ENCODE peak calls at places on chromosomes 5 and 9, in eight cellular contexts. D, S, K, P, L, Z, O and R are unnamed samples.
A peak's percentile ranks its signal among the peaks of the same experiment; 100 is the strongest.

GRCh38 chr9:93592389-93593021 is 16.1 kb downstream of the PHF2 start:
- DNase-seq in D (no peak), S (no peak), K (no peak), P (peak; percentile 58), L (no peak), Z (no peak), O (no peak), R (no peak)

GRCh38 chr9:12819436-12820185 is 44.8 kb downstream of the LURAP1L start:
- DNase-seq in D (no peak), S (no peak), K (peak; percentile 4), P (peak; percentile 53), L (peak; percentile 8), Z (no peak), O (no peak), R (no peak)

GRCh38 chr5:126020770-126021169 is 402.4 kb upstream of the GRAMD2B start:
- DNase-seq in D (no peak), S (no peak), K (no peak), P (no peak), L (no peak), Z (no peak), O (no peak), R (no peak)

GRCh38 chr5:19266791-19267190 is 721.2 kb downstream of the CDH18 start:
- DNase-seq in D (no peak), S (no peak), K (no peak), P (no peak), L (no peak), Z (no peak), O (no peak), R (no peak)

GRCh38 chr5:72109625-72110024 is 2.4 kb downstream of the MAP1B start:
- DNase-seq in D (no peak), S (no peak), K (peak; percentile 50), P (no peak), L (no peak), Z (no peak), O (peak; percentile 54), R (no peak)

GRCh38 chr9:37198034-37198718 is 77.8 kb downstream of the ZCCHC7 start:
- DNase-seq in D (no peak), S (no peak), K (no peak), P (no peak), L (no peak), Z (no peak), O (no peak), R (no peak)

GRCh38 chr5:113243349-113243664 is 191.5 kb downstream of the TSSK1B start:
- DNase-seq in D (no peak), S (no peak), K (no peak), P (no peak), L (no peak), Z (no peak), O (no peak), R (no peak)

GRCh38 chr9:115517335-115518075 is 399.5 kb upstream of the TNC start:
- DNase-seq in D (no peak), S (no peak), K (no peak), P (no peak), L (no peak), Z (no peak), O (no peak), R (no peak)

GRCh38 chr5:33409435-33410146 is 31.2 kb upstream of the TARS1 start:
- DNase-seq in D (no peak), S (no peak), K (no peak), P (peak; percentile 7), L (peak; percentile 36), Z (no peak), O (peak; percentile 17), R (no peak)

GRCh38 chr9:90613502-90613901 is 29.1 kb downstream of the DIRAS2 start:
- DNase-seq in D (no peak), S (no peak), K (no peak), P (no peak), L (no peak), Z (no peak), O (no peak), R (no peak)

GRCh38 chr5:8770431-8770830 is 775.4 kb downstream of the SEMA5A start:
- DNase-seq in D (no peak), S (no peak), K (no peak), P (no peak), L (no peak), Z (no peak), O (no peak), R (no peak)

GRCh38 chr5:178130576-178131445 is at the start of gene RMND5B:
- DNase-seq in D (peak; percentile 81), S (no peak), K (peak; percentile 91), P (peak; percentile 70), L (peak; percentile 44), Z (peak; percentile 56), O (peak; percentile 97), R (peak; percentile 76)

GRCh38 chr5:50749873-50750272 is 83.4 kb downstream of the PARP8 start:
- DNase-seq in D (no peak), S (no peak), K (no peak), P (no peak), L (no peak), Z (no peak), O (no peak), R (no peak)

GRCh38 chr5:92519717-92520632 is 1061.0 kb downstream of the NR2F1-AS1 start:
- DNase-seq in D (no peak), S (no peak), K (no peak), P (no peak), L (no peak), Z (no peak), O (no peak), R (no peak)

GRCh38 chr9:85302860-85303779 is 438.6 kb downstream of the AGTPBP1 start:
- DNase-seq in D (no peak), S (no peak), K (no peak), P (no peak), L (no peak), Z (no peak), O (no peak), R (no peak)

GRCh38 chr5:122030251-122030650 is 47.8 kb downstream of the LOX start:
- DNase-seq in D (no peak), S (no peak), K (peak; percentile 3), P (peak; percentile 27), L (no peak), Z (no peak), O (no peak), R (no peak)
- TF ChIP-seq CTCF in D (no peak), S (no peak), K (peak; percentile 11), P (peak; percentile 25), L (no peak), Z (no peak), O (no peak), R (no peak)

GRCh38 chr9:114505187-114506081 is at the start of gene WHRN:
- DNase-seq in D (peak; percentile 94), S (peak; percentile 55), K (peak; percentile 98), P (peak; percentile 77), L (peak; percentile 84), Z (peak; percentile 86), O (peak; percentile 95), R (peak; percentile 86)
- H3K27me3 ChIP-seq in D (peaks cover 87% of the 10 kb centered on the region), S (no peaks in the 10 kb centered on the region), K (peaks cover 49% of the 10 kb centered on the region), P (peaks cover 23% of the 10 kb centered on the region), L (peaks cover 57% of the 10 kb centered on the region), Z (no peaks in the 10 kb centered on the region), O (peaks cover 48% of the 10 kb centered on the region), R (peaks cover 5% of the 10 kb centered on the region)

GRCh38 chr9:36050472-36050871 is 13.8 kb downstream of the RECK start:
- DNase-seq in D (no peak), S (no peak), K (no peak), P (no peak), L (no peak), Z (no peak), O (no peak), R (no peak)
- TF ChIP-seq CTCF in D (no peak), S (no peak), K (no peak), P (no peak), L (no peak), Z (no peak), O (no peak), R (no peak)

DNA sequence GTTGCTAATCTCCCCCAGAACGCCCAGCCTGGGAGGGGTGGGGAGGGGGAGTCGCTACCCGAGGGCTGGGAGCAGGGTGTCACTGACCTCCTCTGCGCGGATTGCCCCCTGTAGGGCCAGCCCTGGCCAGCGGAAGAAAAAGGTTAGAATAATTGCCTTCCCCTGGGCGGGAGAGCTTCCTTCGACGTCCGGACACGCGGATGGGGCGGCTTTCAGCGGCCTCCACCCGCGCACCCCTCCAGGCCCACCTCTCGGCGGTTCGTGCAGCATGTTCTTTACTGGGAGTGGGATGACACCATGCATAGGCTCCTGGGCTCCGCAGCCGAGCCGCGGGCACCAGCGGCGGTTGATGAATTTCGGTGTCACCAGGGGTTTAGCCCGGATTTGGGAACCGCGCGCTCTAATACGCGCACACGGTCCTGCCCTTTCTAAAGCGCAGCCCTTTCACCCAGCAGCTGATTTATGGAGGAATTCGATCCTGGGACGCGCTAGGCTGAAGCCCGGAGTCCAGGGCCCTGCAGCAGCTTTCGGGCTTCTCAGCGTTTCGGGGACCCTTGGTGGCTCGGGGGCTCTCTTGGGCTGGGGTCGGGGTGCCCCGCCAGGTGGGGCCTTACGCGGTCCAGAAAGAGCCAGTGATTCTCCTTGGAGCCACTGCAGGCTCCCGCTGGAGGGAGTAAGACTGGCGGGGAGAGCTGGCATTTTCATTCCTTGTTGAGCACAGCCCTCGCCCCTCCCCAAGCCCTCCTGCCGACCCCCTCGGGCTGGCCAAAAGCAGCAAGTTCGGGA is 10.1 kb downstream of the LMX1B start:
- DNase-seq in D (no peak), S (no peak), K (peak; percentile 74), P (no peak), L (no peak), Z (no peak), O (no peak), R (no peak)
- H3K27me3 ChIP-seq in D (peaks cover 100% of the 10 kb centered on the region), S (peaks cover 38% of the 10 kb centered on the region), K (peaks cover 100% of the 10 kb centered on the region), P (peaks cover 100% of the 10 kb centered on the region), L (peaks cover 100% of the 10 kb centered on the region), Z (peaks cover 30% of the 10 kb centered on the region), O (peaks cover 100% of the 10 kb centered on the region), R (peaks cover 98% of the 10 kb centered on the region)

GRCh38 chr5:12704955-12705354 is 800.7 kb upstream of the CTNND2 start:
- DNase-seq in D (no peak), S (no peak), K (no peak), P (no peak), L (no peak), Z (no peak), O (no peak), R (no peak)
- TF ChIP-seq CTCF in D (no peak), S (no peak), K (peak; percentile 43), P (no peak), L (no peak), Z (no peak), O (peak; percentile 42), R (no peak)

DNA sequence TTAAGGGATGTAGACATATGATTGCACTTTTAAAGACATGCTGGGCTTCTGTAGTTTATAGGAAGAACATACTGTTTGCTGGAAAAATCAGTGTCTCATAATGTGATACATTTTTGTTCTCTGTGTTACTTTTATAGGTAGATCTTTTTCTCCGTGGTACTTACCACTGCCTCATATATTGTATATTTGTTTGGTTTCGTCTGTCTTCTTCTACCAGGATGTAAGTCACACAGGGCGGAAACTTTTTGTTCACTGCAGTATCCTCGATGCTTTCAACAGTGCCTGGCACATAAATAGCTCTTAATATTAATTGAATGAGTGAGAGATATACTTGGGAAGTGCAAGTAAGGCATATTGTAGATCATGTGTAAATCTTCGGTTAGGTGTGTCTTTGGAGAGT is 135.4 kb downstream of the GDNF start:
- DNase-seq in D (no peak), S (no peak), K (no peak), P (no peak), L (no peak), Z (no peak), O (no peak), R (no peak)
- H3K27me3 ChIP-seq in D (no peaks in the 10 kb centered on the region), S (no peaks in the 10 kb centered on the region), K (no peaks in the 10 kb centered on the region), P (no peaks in the 10 kb centered on the region), L (no peaks in the 10 kb centered on the region), Z (no peaks in the 10 kb centered on the region), O (no peaks in the 10 kb centered on the region), R (no peaks in the 10 kb centered on the region)